ENCODE peak calls at places on chromosomes 13 and 19, in five cellular contexts. O is endodermal cell, P is tibial artery, J is Caco-2, B is neural progenitor cell. L is an unnamed sample.
A peak's percentile ranks its signal among the peaks of the same experiment; 100 is the strongest.

GRCh38 chr13:26457212-26457611 is 100.3 kb upstream of the WASF3 start:
- DNase-seq in O (no peak), P (no peak), J (no peak), B (no peak), L (no peak)

GRCh38 chr19:4802711-4803110 is 11.2 kb downstream of the FEM1A start:
- DNase-seq in O (no peak), P (no peak), J (no peak), B (no peak), L (no peak)

GRCh38 chr13:31699650-31700049 is 39.7 kb upstream of the RXFP2 start:
- DNase-seq in O (peak; percentile 60), P (no peak), J (peak; percentile 7), B (peak; percentile 67), L (no peak)

GRCh38 chr13:26185720-26186119 is 36.4 kb downstream of the RNF6 start:
- DNase-seq in O (no peak), P (no peak), J (no peak), B (no peak), L (no peak)

GRCh38 chr13:113245858-113246791 is 36.7 kb downstream of the CUL4A start:
- DNase-seq in O (no peak), P (no peak), J (peak; percentile 52), B (peak; percentile 21), L (no peak)

GRCh38 chr19:3852614-3853254 is 16.1 kb downstream of the ZFR2 start:
- DNase-seq in O (peak; percentile 75), P (no peak), J (no peak), B (no peak), L (peak; percentile 25)

GRCh38 chr19:3314962-3315675 is 51.3 kb upstream of the NFIC start:
- DNase-seq in O (no peak), P (no peak), J (no peak), B (no peak), L (no peak)

GRCh38 chr13:69092615-69093322 is 1014.9 kb upstream of the ATXN8OS start:
- DNase-seq in O (peak; percentile 49), P (no peak), J (no peak), B (peak; percentile 12), L (no peak)

GRCh38 chr13:112854321-112854720 is 114.7 kb upstream of the MCF2L start:
- DNase-seq in O (no peak), P (no peak), J (no peak), B (no peak), L (no peak)

GRCh38 chr13:49869514-49869913 is 66.6 kb downstream of the SPRYD7 start:
- DNase-seq in O (peak; percentile 83), P (no peak), J (peak; percentile 39), B (peak; percentile 57), L (no peak)

GRCh38 chr13:80164451-80164850 is 176.5 kb downstream of the SPRY2 start:
- DNase-seq in O (no peak), P (no peak), J (no peak), B (no peak), L (no peak)

GRCh38 chr19:30448386-30449130 is 76.4 kb downstream of the ZNF536 start:
- DNase-seq in O (no peak), P (no peak), J (no peak), B (peak; percentile 19), L (no peak)

GRCh38 chr13:97502691-97503090 is 68.7 kb downstream of the RAP2A start:
- DNase-seq in O (no peak), P (no peak), J (no peak), B (no peak), L (no peak)

GRCh38 chr19:41352609-41353465 is 885 bp downstream of the TGFB1 start:
- DNase-seq in O (peak; percentile 89), P (peak; percentile 64), J (peak; percentile 83), B (peak; percentile 81), L (peak; percentile 68)

GRCh38 chr13:44578064-44578394 is 1.9 kb upstream of the TSC22D1 start:
- DNase-seq in O (no peak), P (peak; percentile 37), J (no peak), B (no peak), L (no peak)

GRCh38 chr13:24564881-24565280 is 52.3 kb upstream of the PARP4 start:
- DNase-seq in O (no peak), P (no peak), J (no peak), B (no peak), L (no peak)

GRCh38 chr19:44278181-44278690 is 18.6 kb downstream of the ZNF233 start:
- DNase-seq in O (no peak), P (no peak), J (no peak), B (no peak), L (no peak)

GRCh38 chr13:73625562-73626339 is 508.5 kb downstream of the KLF12 start:
- DNase-seq in O (no peak), P (no peak), J (no peak), B (no peak), L (no peak)

GRCh38 chr19:1000095-1000494 is at the start of gene GRIN3B:
- DNase-seq in O (peak; percentile 95), P (no peak), J (peak; percentile 75), B (peak; percentile 90), L (peak; percentile 54)

GRCh38 chr19:368624-369020 is 24.0 kb upstream of the MIER2 start:
- DNase-seq in O (peak; percentile 28), P (no peak), J (no peak), B (no peak), L (no peak)

GRCh38 chr19:42400404-42400803 is 10.3 kb upstream of the CNFN start:
- DNase-seq in O (no peak), P (no peak), J (no peak), B (no peak), L (no peak)

GRCh38 chr19:15448778-15449619 is 757 bp downstream of the WIZ start:
- DNase-seq in O (peak; percentile 65), P (no peak), J (peak; percentile 21), B (peak; percentile 42), L (no peak)

GRCh38 chr13:49086711-49087110 is 111.0 kb downstream of the FNDC3A start:
- DNase-seq in O (no peak), P (no peak), J (no peak), B (no peak), L (no peak)

GRCh38 chr13:100075700-100076587 is 12.9 kb upstream of the PCCA start:
- DNase-seq in O (no peak), P (no peak), J (no peak), B (no peak), L (no peak)

GRCh38 chr13:95197548-95197947 is 103.7 kb downstream of the ABCC4 start:
- DNase-seq in O (no peak), P (no peak), J (no peak), B (no peak), L (no peak)

GRCh38 chr19:30073152-30074000 is 131.3 kb downstream of the URI1 start:
- DNase-seq in O (peak; percentile 48), P (no peak), J (no peak), B (no peak), L (no peak)

GRCh38 chr13:33927315-33927714 is 109.4 kb downstream of the RFC3 start:
- DNase-seq in O (no peak), P (peak; percentile 31), J (no peak), B (no peak), L (no peak)

GRCh38 chr13:53042897-53043296 is 14.3 kb downstream of the OLFM4 start:
- DNase-seq in O (no peak), P (no peak), J (no peak), B (no peak), L (no peak)

GRCh38 chr19:58268344-58268743 is 10.4 kb upstream of the ZNF8 start:
- DNase-seq in O (no peak), P (no peak), J (no peak), B (no peak), L (no peak)
- H3K9me3 ChIP-seq in O (peaks cover 96% of the 10 kb centered on the region), P (peaks cover 99% of the 10 kb centered on the region), J (peaks cover 68% of the 10 kb centered on the region), B (peaks cover 21% of the 10 kb centered on the region), L (peaks cover 88% of the 10 kb centered on the region)

GRCh38 chr13:111533900-111534645 is 213.6 kb downstream of the TEX29 start:
- DNase-seq in O (no peak), P (no peak), J (no peak), B (no peak), L (no peak)
- TF ChIP-seq CTCF in O (no peak), P (no peak), J (no peak), B (no peak), L (no peak)

DNA sequence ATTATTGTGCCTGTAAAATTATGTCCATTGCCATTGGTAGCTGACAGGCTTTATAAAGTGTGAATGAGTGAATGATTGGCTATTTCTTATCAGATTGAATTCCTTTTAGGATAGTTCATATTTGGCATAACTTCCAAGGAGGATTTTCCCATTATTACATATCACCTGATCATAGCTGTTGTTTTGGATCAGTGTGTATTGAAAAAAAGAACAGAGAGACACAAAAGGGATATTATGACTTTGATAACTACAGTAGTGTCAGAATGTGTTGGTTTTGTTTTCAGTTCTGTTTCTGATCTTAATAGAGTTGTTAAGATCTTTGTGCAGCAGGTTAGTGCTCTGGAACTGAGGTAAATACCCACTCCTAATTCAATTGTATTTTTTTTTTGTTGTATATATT is 103.8 kb downstream of the LRCH1 start:
- DNase-seq in O (no peak), P (no peak), J (no peak), B (no peak), L (no peak)
- H3K9me3 ChIP-seq in O (no peaks in the 10 kb centered on the region), P (no peaks in the 10 kb centered on the region), J (peaks cover 3% of the 10 kb centered on the region), B (no peaks in the 10 kb centered on the region), L (no peaks in the 10 kb centered on the region)

DNA sequence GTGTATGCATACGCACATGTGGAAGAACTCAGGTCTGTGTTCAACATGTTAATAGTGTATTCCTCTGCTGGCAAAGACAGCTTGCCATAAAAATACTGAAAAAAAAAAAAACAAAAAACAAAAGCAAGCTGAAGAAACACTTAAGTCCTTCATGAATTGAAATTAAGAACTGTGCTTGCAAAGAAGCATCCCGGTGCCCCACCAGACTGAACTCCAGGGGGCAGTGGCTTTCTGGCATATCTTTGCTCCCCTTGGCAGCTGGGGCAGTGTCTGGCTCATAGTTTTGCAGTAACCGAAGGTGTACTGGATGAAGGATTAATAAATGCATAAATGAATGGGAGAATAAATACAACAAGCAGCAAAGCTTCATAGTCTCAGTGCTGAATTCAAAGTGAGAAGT is 187.6 kb downstream of the LHFPL6 start:
- DNase-seq in O (peak; percentile 78), P (peak; percentile 42), J (peak; percentile 52), B (peak; percentile 54), L (no peak)
- TF ChIP-seq CTCF in O (peak; percentile 81), P (peak; percentile 28), J (peak; percentile 68), B (peak; percentile 60), L (no peak)

DNA sequence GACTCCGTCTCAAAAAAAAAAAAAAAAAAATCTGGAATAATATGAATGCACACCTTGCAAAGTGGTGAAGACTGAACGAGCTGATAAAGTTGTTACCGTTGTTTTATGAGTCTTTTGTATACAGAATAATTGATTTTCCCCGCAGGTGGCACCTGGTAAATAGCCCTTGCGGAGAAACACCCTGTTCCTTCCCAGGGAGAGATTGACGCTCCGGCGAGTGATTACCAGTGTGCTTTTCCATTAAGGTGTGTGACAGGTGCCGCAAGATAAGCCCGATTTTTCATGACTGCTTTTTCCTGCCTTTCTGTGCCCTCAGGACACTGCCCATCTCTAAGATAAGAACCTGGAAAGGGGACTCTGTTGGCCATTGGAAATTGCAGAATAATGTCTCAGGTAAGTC is 943 bp downstream of the ZNF302 start:
- DNase-seq in O (no peak), P (no peak), J (no peak), B (no peak), L (no peak)
- H3K9me3 ChIP-seq in O (peaks cover 64% of the 10 kb centered on the region), P (peaks cover 27% of the 10 kb centered on the region), J (peaks cover 6% of the 10 kb centered on the region), B (no peaks in the 10 kb centered on the region), L (peaks cover 28% of the 10 kb centered on the region)

L was measured in CD4-positive, alpha-beta T cell.